ENCODE peak calls at places on chromosomes 13 and 19, in six cellular contexts. One of them, this sample, is unnamed.

GRCh38 chr19:7641288-7642276 is 4.7 kb downstream of the STXBP2 start:
- DNase-seq in mucosa of descending colon: no peak
- DNase-seq in brain microvascular endothelial cell: no peak
- DNase-seq in cardiac fibroblast: no peak
- DNase-seq in transverse colon: no peak
- DNase-seq in GM23338: peak
- DNase-seq in this sample: no peak

GRCh38 chr19:20968092-20968491 is 45.0 kb downstream of the ZNF85 start:
- DNase-seq in mucosa of descending colon: no peak
- DNase-seq in brain microvascular endothelial cell: no peak
- DNase-seq in cardiac fibroblast: no peak
- DNase-seq in transverse colon: no peak
- DNase-seq in GM23338: no peak
- DNase-seq in this sample: peak

GRCh38 chr19:47545061-47545948 is 27.6 kb downstream of the ZNF541 start:
- DNase-seq in mucosa of descending colon: no peak
- DNase-seq in brain microvascular endothelial cell: no peak
- DNase-seq in cardiac fibroblast: no peak
- DNase-seq in transverse colon: no peak
- DNase-seq in GM23338: peak
- DNase-seq in this sample: no peak

GRCh38 chr19:19033176-19033425 is 216 bp downstream of the SUGP2 start:
- DNase-seq in mucosa of descending colon: no peak
- DNase-seq in brain microvascular endothelial cell: no peak
- DNase-seq in cardiac fibroblast: no peak
- DNase-seq in transverse colon: no peak
- DNase-seq in GM23338: no peak
- DNase-seq in this sample: peak

GRCh38 chr13:95301947-95302386 is 716 bp upstream of the ABCC4 start:
- DNase-seq in mucosa of descending colon: no peak
- DNase-seq in brain microvascular endothelial cell: peak
- DNase-seq in cardiac fibroblast: no peak
- DNase-seq in transverse colon: no peak
- DNase-seq in GM23338: peak
- DNase-seq in this sample: no peak

GRCh38 chr19:16301999-16302694 is 22.5 kb upstream of the KLF2 start:
- DNase-seq in mucosa of descending colon: no peak
- DNase-seq in brain microvascular endothelial cell: no peak
- DNase-seq in cardiac fibroblast: peak
- DNase-seq in transverse colon: no peak
- DNase-seq in GM23338: no peak
- DNase-seq in this sample: no peak

GRCh38 chr13:25372275-25373081 is 704 bp downstream of the ATP8A2 start:
- DNase-seq in mucosa of descending colon: no peak
- DNase-seq in brain microvascular endothelial cell: no peak
- DNase-seq in cardiac fibroblast: no peak
- DNase-seq in transverse colon: no peak
- DNase-seq in GM23338: peak
- DNase-seq in this sample: no peak

GRCh38 chr19:50723069-50723468 is at the start of gene CLEC11A:
- DNase-seq in mucosa of descending colon: peak
- DNase-seq in brain microvascular endothelial cell: peak
- DNase-seq in cardiac fibroblast: peak
- DNase-seq in transverse colon: peak
- DNase-seq in GM23338: peak
- DNase-seq in this sample: no peak

GRCh38 chr13:30730526-30730925 is 4.8 kb upstream of the ALOX5AP start:
- DNase-seq in mucosa of descending colon: no peak
- DNase-seq in brain microvascular endothelial cell: no peak
- DNase-seq in cardiac fibroblast: no peak
- DNase-seq in transverse colon: no peak
- DNase-seq in GM23338: peak
- DNase-seq in this sample: no peak

GRCh38 chr13:102847272-102848234 is 1.7 kb downstream of the ERCC5 start:
- DNase-seq in mucosa of descending colon: no peak
- DNase-seq in brain microvascular endothelial cell: peak
- DNase-seq in cardiac fibroblast: peak
- DNase-seq in transverse colon: no peak
- DNase-seq in GM23338: peak
- DNase-seq in this sample: no peak

GRCh38 chr19:44848036-44848804 is 2.1 kb downstream of the NECTIN2 start:
- DNase-seq in mucosa of descending colon: peak
- DNase-seq in brain microvascular endothelial cell: peak
- DNase-seq in cardiac fibroblast: peak
- DNase-seq in transverse colon: no peak
- DNase-seq in GM23338: peak
- DNase-seq in this sample: peak

GRCh38 chr13:84983321-84983720 is 815.9 kb downstream of the SLITRK6 start:
- DNase-seq in mucosa of descending colon: no peak
- DNase-seq in brain microvascular endothelial cell: no peak
- DNase-seq in cardiac fibroblast: no peak
- DNase-seq in transverse colon: no peak
- DNase-seq in GM23338: peak
- DNase-seq in this sample: no peak

GRCh38 chr19:53389591-53390377 is 5.2 kb upstream of the ZNF765 start:
- DNase-seq in mucosa of descending colon: no peak
- DNase-seq in brain microvascular endothelial cell: no peak
- DNase-seq in cardiac fibroblast: no peak
- DNase-seq in transverse colon: no peak
- DNase-seq in GM23338: peak
- DNase-seq in this sample: no peak

GRCh38 chr19:29489182-29489951 is 36.4 kb upstream of the VSTM2B start:
- DNase-seq in mucosa of descending colon: no peak
- DNase-seq in brain microvascular endothelial cell: no peak
- DNase-seq in cardiac fibroblast: no peak
- DNase-seq in transverse colon: no peak
- DNase-seq in GM23338: no peak
- DNase-seq in this sample: no peak

GRCh38 chr19:3699741-3700241 is 477 bp downstream of the PIP5K1C start:
- DNase-seq in mucosa of descending colon: no peak
- DNase-seq in brain microvascular endothelial cell: no peak
- DNase-seq in cardiac fibroblast: no peak
- DNase-seq in transverse colon: no peak
- DNase-seq in GM23338: no peak
- DNase-seq in this sample: no peak

GRCh38 chr19:2969104-2969504 is 8.3 kb upstream of the TLE6 start:
- DNase-seq in mucosa of descending colon: peak
- DNase-seq in brain microvascular endothelial cell: no peak
- DNase-seq in cardiac fibroblast: peak
- DNase-seq in transverse colon: peak
- DNase-seq in GM23338: no peak
- DNase-seq in this sample: no peak

GRCh38 chr19:8366961-8367326 is 3.0 kb downstream of the ANGPTL4 start:
- DNase-seq in mucosa of descending colon: no peak
- DNase-seq in brain microvascular endothelial cell: no peak
- DNase-seq in cardiac fibroblast: peak
- DNase-seq in transverse colon: peak
- DNase-seq in GM23338: no peak
- DNase-seq in this sample: peak

GRCh38 chr13:67632590-67632989 is 402.5 kb upstream of the PCDH9 start:
- DNase-seq in mucosa of descending colon: no peak
- DNase-seq in brain microvascular endothelial cell: no peak
- DNase-seq in cardiac fibroblast: no peak
- DNase-seq in transverse colon: no peak
- DNase-seq in GM23338: no peak
- DNase-seq in this sample: no peak

GRCh38 chr19:23313196-23313595 is 63.0 kb upstream of the ZNF724 start:
- DNase-seq in mucosa of descending colon: no peak
- DNase-seq in brain microvascular endothelial cell: no peak
- DNase-seq in cardiac fibroblast: no peak
- DNase-seq in transverse colon: no peak
- DNase-seq in GM23338: no peak
- DNase-seq in this sample: no peak

GRCh38 chr19:37055330-37055729 is 22.9 kb upstream of the ZNF420 start:
- DNase-seq in mucosa of descending colon: no peak
- DNase-seq in brain microvascular endothelial cell: no peak
- DNase-seq in cardiac fibroblast: no peak
- DNase-seq in transverse colon: no peak
- DNase-seq in GM23338: no peak
- DNase-seq in this sample: no peak

GRCh38 chr19:34336781-34337271 is 28.2 kb upstream of the GPI start:
- DNase-seq in mucosa of descending colon: peak
- DNase-seq in brain microvascular endothelial cell: no peak
- DNase-seq in cardiac fibroblast: peak
- DNase-seq in transverse colon: no peak
- DNase-seq in GM23338: peak
- DNase-seq in this sample: no peak

GRCh38 chr13:32299893-32300292 is 15.3 kb downstream of the ZAR1L start:
- DNase-seq in mucosa of descending colon: no peak
- DNase-seq in brain microvascular endothelial cell: no peak
- DNase-seq in cardiac fibroblast: no peak
- DNase-seq in transverse colon: no peak
- DNase-seq in GM23338: no peak
- DNase-seq in this sample: no peak

GRCh38 chr19:39778763-39779162 is at the start of gene LEUTX:
- DNase-seq in mucosa of descending colon: no peak
- DNase-seq in brain microvascular endothelial cell: no peak
- DNase-seq in cardiac fibroblast: no peak
- DNase-seq in transverse colon: no peak
- DNase-seq in GM23338: no peak
- DNase-seq in this sample: no peak

GRCh38 chr19:3253270-3253669 is 28.8 kb downstream of the CELF5 start:
- DNase-seq in mucosa of descending colon: no peak
- DNase-seq in brain microvascular endothelial cell: no peak
- DNase-seq in cardiac fibroblast: peak
- DNase-seq in transverse colon: no peak
- DNase-seq in GM23338: peak
- DNase-seq in this sample: no peak

GRCh38 chr19:1270854-1271527 is 1.9 kb downstream of the CIRBP start:
- DNase-seq in mucosa of descending colon: no peak
- DNase-seq in brain microvascular endothelial cell: no peak
- DNase-seq in cardiac fibroblast: peak
- DNase-seq in transverse colon: no peak
- DNase-seq in GM23338: no peak
- DNase-seq in this sample: no peak
- H3K4me3 ChIP-seq in mucosa of descending colon: no peak
- H3K4me3 ChIP-seq in brain microvascular endothelial cell: peak
- H3K4me3 ChIP-seq in cardiac fibroblast: peak
- H3K4me3 ChIP-seq in transverse colon: peak
- H3K4me3 ChIP-seq in GM23338: peak
- H3K4me3 ChIP-seq in this sample: no peak

DNA sequence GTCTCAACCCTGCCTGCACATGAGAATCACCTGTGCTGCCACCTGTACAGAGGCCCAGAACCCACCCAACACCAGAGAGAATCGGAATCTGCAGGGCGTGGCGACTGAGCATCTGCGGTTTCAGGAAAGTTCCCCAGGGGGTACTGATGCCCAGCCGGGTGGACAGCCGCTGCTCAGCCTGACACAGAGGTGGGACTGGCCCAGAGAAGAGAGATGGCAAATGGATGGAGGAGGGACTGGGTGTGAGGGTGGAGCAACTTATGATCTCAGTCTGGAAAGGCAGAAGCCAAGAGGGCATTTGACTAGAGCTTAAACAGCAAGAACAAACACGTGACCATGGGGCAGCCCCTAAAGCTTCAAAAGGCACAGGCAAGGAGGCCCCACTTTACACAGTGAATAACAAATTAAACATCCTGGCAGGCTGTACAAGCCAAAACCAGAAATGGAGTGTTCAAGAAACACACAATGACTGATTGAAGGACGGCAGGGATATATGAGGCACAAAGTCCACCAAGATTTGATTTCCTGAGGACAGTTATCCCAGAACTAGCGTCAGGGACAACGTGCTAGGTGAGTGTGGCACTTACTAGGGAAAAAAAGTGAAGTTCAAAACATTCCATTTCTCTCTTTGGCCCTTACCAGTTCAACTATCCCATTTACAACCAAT is 3.1 kb downstream of the RANBP3 start:
- DNase-seq in mucosa of descending colon: no peak
- DNase-seq in brain microvascular endothelial cell: no peak
- DNase-seq in cardiac fibroblast: no peak
- DNase-seq in transverse colon: no peak
- DNase-seq in GM23338: no peak
- DNase-seq in this sample: peak
- H3K4me3 ChIP-seq in mucosa of descending colon: no peak
- H3K4me3 ChIP-seq in brain microvascular endothelial cell: no peak
- H3K4me3 ChIP-seq in cardiac fibroblast: no peak
- H3K4me3 ChIP-seq in transverse colon: no peak
- H3K4me3 ChIP-seq in GM23338: no peak
- H3K4me3 ChIP-seq in this sample: no peak

GRCh38 chr19:5308471-5309437 is 31.9 kb downstream of the PTPRS start:
- DNase-seq in mucosa of descending colon: peak
- DNase-seq in brain microvascular endothelial cell: peak
- DNase-seq in cardiac fibroblast: peak
- DNase-seq in transverse colon: peak
- DNase-seq in GM23338: no peak
- DNase-seq in this sample: peak
- H3K4me3 ChIP-seq in mucosa of descending colon: no peak
- H3K4me3 ChIP-seq in brain microvascular endothelial cell: peak
- H3K4me3 ChIP-seq in cardiac fibroblast: no peak
- H3K4me3 ChIP-seq in transverse colon: peak
- H3K4me3 ChIP-seq in GM23338: no peak
- H3K4me3 ChIP-seq in this sample: no peak

GRCh38 chr13:33322474-33322827 is 36.9 kb upstream of the STARD13 start:
- DNase-seq in mucosa of descending colon: peak
- DNase-seq in brain microvascular endothelial cell: peak
- DNase-seq in cardiac fibroblast: peak
- DNase-seq in transverse colon: peak
- DNase-seq in GM23338: no peak
- DNase-seq in this sample: peak

GRCh38 chr13:33321686-33322473 is 36.3 kb upstream of the STARD13 start:
- DNase-seq in mucosa of descending colon: no peak
- DNase-seq in brain microvascular endothelial cell: no peak
- DNase-seq in cardiac fibroblast: peak
- DNase-seq in transverse colon: no peak
- DNase-seq in GM23338: no peak
- DNase-seq in this sample: no peak

GRCh38 chr13:33323766-33324525 is 38.4 kb upstream of the STARD13 start:
- DNase-seq in mucosa of descending colon: no peak
- DNase-seq in brain microvascular endothelial cell: peak
- DNase-seq in cardiac fibroblast: peak
- DNase-seq in transverse colon: no peak
- DNase-seq in GM23338: peak
- DNase-seq in this sample: no peak

GRCh38 chr13:33326246-33326645 is 40.7 kb upstream of the STARD13 start:
- DNase-seq in mucosa of descending colon: no peak
- DNase-seq in brain microvascular endothelial cell: no peak
- DNase-seq in cardiac fibroblast: no peak
- DNase-seq in transverse colon: no peak
- DNase-seq in GM23338: no peak
- DNase-seq in this sample: no peak

DNA sequence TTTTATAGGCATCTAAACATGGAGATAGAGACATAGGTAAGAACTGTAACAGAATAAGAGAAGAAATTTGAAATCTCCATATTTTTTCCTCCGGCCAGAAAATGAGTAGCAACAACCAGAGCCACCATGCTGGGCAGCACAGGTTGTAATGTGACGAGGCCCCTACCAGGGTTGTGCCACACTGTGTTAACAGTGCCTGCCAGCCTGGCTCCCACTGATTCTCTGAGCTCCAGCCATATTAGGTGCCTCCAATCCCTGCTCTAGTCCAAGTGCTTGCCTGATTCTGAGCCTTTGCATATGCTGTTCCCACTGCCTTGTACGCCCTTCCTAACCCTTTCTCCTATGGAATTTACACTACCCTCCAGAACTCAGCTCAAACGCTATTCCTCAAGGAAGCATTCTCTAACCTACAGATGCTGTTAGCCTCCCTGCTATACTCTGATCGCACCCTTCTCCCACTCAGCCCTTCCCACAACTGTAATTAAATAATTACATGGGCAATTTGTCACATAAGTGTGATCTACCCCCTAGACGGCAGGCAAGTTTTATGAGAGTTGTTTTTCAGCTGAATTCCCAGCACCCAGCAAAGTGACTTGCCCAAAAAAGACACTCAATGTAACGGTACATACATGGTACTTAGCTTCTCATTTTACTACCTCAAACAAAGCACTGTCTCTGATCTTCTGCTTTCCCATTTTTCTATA is 37.6 kb upstream of the STARD13 start:
- DNase-seq in mucosa of descending colon: no peak
- DNase-seq in brain microvascular endothelial cell: no peak
- DNase-seq in cardiac fibroblast: no peak
- DNase-seq in transverse colon: no peak
- DNase-seq in GM23338: no peak
- DNase-seq in this sample: no peak
- H3K4me3 ChIP-seq in mucosa of descending colon: no peak
- H3K4me3 ChIP-seq in brain microvascular endothelial cell: no peak
- H3K4me3 ChIP-seq in cardiac fibroblast: no peak
- H3K4me3 ChIP-seq in transverse colon: no peak
- H3K4me3 ChIP-seq in GM23338: no peak
- H3K4me3 ChIP-seq in this sample: no peak